ENCODE peak calls at places on chromosomes 11 and 22, in seven cellular contexts. One of them, this sample, is unnamed.

GRCh38 chr11:64638017-64638664 is 47.1 kb downstream of the SLC22A12 start:
- DNase-seq in GM10248: no peak
- DNase-seq in foreskin fibroblast: no peak
- DNase-seq in astrocyte of the spinal cord: no peak
- DNase-seq in tibial nerve: no peak
- DNase-seq in nephron progenitor cell: peak
- DNase-seq in sigmoid colon: peak
- DNase-seq in this sample: no peak

GRCh38 chr22:20141186-20142077 is 9.4 kb downstream of the CCDC188 start:
- DNase-seq in GM10248: no peak
- DNase-seq in foreskin fibroblast: peak
- DNase-seq in astrocyte of the spinal cord: peak
- DNase-seq in tibial nerve: no peak
- DNase-seq in sigmoid colon: no peak
- DNase-seq in nephron progenitor cell: no peak
- DNase-seq in this sample: no peak

GRCh38 chr22:31107206-31108118 is at the start of gene SELENOM:
- DNase-seq in GM10248: peak
- DNase-seq in foreskin fibroblast: peak
- DNase-seq in tibial nerve: peak
- DNase-seq in nephron progenitor cell: peak
- DNase-seq in sigmoid colon: peak
- DNase-seq in astrocyte of the spinal cord: peak
- DNase-seq in this sample: peak

GRCh38 chr11:10322830-10323792 is 18.2 kb downstream of the ADM start:
- DNase-seq in foreskin fibroblast: peak
- DNase-seq in nephron progenitor cell: no peak
- DNase-seq in GM10248: peak
- DNase-seq in sigmoid colon: peak
- DNase-seq in astrocyte of the spinal cord: peak
- DNase-seq in tibial nerve: no peak
- DNase-seq in this sample: peak

GRCh38 chr11:92550411-92550810 is 325.8 kb downstream of the FAT3 start:
- DNase-seq in foreskin fibroblast: no peak
- DNase-seq in GM10248: no peak
- DNase-seq in tibial nerve: no peak
- DNase-seq in nephron progenitor cell: no peak
- DNase-seq in sigmoid colon: no peak
- DNase-seq in astrocyte of the spinal cord: no peak
- DNase-seq in this sample: no peak

GRCh38 chr11:109799604-109800003 is 293.6 kb upstream of the ZC3H12C start:
- DNase-seq in foreskin fibroblast: no peak
- DNase-seq in GM10248: no peak
- DNase-seq in sigmoid colon: no peak
- DNase-seq in tibial nerve: no peak
- DNase-seq in nephron progenitor cell: no peak
- DNase-seq in astrocyte of the spinal cord: no peak
- DNase-seq in this sample: no peak

GRCh38 chr11:111069076-111069475 is 176.4 kb upstream of the POU2AF2 start:
- DNase-seq in astrocyte of the spinal cord: peak
- DNase-seq in sigmoid colon: no peak
- DNase-seq in nephron progenitor cell: no peak
- DNase-seq in GM10248: no peak
- DNase-seq in tibial nerve: no peak
- DNase-seq in foreskin fibroblast: peak
- DNase-seq in this sample: no peak

GRCh38 chr22:19689408-19689807 is 24.9 kb upstream of the SEPTIN5 start:
- DNase-seq in sigmoid colon: peak
- DNase-seq in GM10248: no peak
- DNase-seq in nephron progenitor cell: no peak
- DNase-seq in tibial nerve: no peak
- DNase-seq in foreskin fibroblast: no peak
- DNase-seq in astrocyte of the spinal cord: no peak
- DNase-seq in this sample: no peak

GRCh38 chr11:102168483-102168882 is 58.2 kb downstream of the YAP1 start:
- DNase-seq in tibial nerve: no peak
- DNase-seq in foreskin fibroblast: no peak
- DNase-seq in sigmoid colon: no peak
- DNase-seq in nephron progenitor cell: no peak
- DNase-seq in astrocyte of the spinal cord: no peak
- DNase-seq in GM10248: no peak
- DNase-seq in this sample: no peak

GRCh38 chr11:108958446-108959123 is 293.7 kb downstream of the DDX10 start:
- DNase-seq in sigmoid colon: no peak
- DNase-seq in nephron progenitor cell: no peak
- DNase-seq in foreskin fibroblast: peak
- DNase-seq in tibial nerve: no peak
- DNase-seq in GM10248: no peak
- DNase-seq in astrocyte of the spinal cord: peak
- DNase-seq in this sample: no peak

GRCh38 chr11:92314499-92314898 is 89.9 kb downstream of the FAT3 start:
- DNase-seq in GM10248: no peak
- DNase-seq in nephron progenitor cell: no peak
- DNase-seq in foreskin fibroblast: no peak
- DNase-seq in sigmoid colon: no peak
- DNase-seq in tibial nerve: no peak
- DNase-seq in astrocyte of the spinal cord: peak
- DNase-seq in this sample: no peak

GRCh38 chr11:3204141-3205015 is 14.2 kb downstream of the MRGPRG start:
- DNase-seq in tibial nerve: no peak
- DNase-seq in nephron progenitor cell: peak
- DNase-seq in GM10248: no peak
- DNase-seq in astrocyte of the spinal cord: no peak
- DNase-seq in foreskin fibroblast: no peak
- DNase-seq in sigmoid colon: peak
- DNase-seq in this sample: no peak

GRCh38 chr22:20672732-20673131 is 101.2 kb upstream of the SERPIND1 start:
- DNase-seq in sigmoid colon: no peak
- DNase-seq in tibial nerve: no peak
- DNase-seq in astrocyte of the spinal cord: no peak
- DNase-seq in GM10248: no peak
- DNase-seq in nephron progenitor cell: no peak
- DNase-seq in foreskin fibroblast: no peak
- DNase-seq in this sample: no peak

GRCh38 chr11:33575311-33575710 is 125.3 kb downstream of the C11orf91 start:
- DNase-seq in astrocyte of the spinal cord: no peak
- DNase-seq in GM10248: peak
- DNase-seq in nephron progenitor cell: no peak
- DNase-seq in foreskin fibroblast: no peak
- DNase-seq in sigmoid colon: no peak
- DNase-seq in tibial nerve: no peak
- DNase-seq in this sample: no peak

GRCh38 chr11:116225236-116225635 is 547.6 kb downstream of the BUD13 start:
- DNase-seq in astrocyte of the spinal cord: no peak
- DNase-seq in tibial nerve: no peak
- DNase-seq in sigmoid colon: no peak
- DNase-seq in GM10248: no peak
- DNase-seq in foreskin fibroblast: no peak
- DNase-seq in nephron progenitor cell: no peak
- DNase-seq in this sample: no peak

GRCh38 chr11:116226731-116227130 is 546.1 kb downstream of the BUD13 start:
- DNase-seq in sigmoid colon: no peak
- DNase-seq in astrocyte of the spinal cord: no peak
- DNase-seq in tibial nerve: no peak
- DNase-seq in foreskin fibroblast: no peak
- DNase-seq in GM10248: no peak
- DNase-seq in nephron progenitor cell: no peak
- DNase-seq in this sample: no peak

GRCh38 chr11:116224889-116225200 is 547.9 kb downstream of the BUD13 start:
- DNase-seq in GM10248: no peak
- DNase-seq in tibial nerve: no peak
- DNase-seq in nephron progenitor cell: no peak
- DNase-seq in astrocyte of the spinal cord: no peak
- DNase-seq in foreskin fibroblast: no peak
- DNase-seq in sigmoid colon: no peak
- DNase-seq in this sample: no peak

GRCh38 chr11:116225784-116226410 is 546.9 kb downstream of the BUD13 start:
- DNase-seq in nephron progenitor cell: no peak
- DNase-seq in astrocyte of the spinal cord: no peak
- DNase-seq in tibial nerve: no peak
- DNase-seq in foreskin fibroblast: no peak
- DNase-seq in GM10248: no peak
- DNase-seq in sigmoid colon: no peak
- DNase-seq in this sample: no peak

DNA sequence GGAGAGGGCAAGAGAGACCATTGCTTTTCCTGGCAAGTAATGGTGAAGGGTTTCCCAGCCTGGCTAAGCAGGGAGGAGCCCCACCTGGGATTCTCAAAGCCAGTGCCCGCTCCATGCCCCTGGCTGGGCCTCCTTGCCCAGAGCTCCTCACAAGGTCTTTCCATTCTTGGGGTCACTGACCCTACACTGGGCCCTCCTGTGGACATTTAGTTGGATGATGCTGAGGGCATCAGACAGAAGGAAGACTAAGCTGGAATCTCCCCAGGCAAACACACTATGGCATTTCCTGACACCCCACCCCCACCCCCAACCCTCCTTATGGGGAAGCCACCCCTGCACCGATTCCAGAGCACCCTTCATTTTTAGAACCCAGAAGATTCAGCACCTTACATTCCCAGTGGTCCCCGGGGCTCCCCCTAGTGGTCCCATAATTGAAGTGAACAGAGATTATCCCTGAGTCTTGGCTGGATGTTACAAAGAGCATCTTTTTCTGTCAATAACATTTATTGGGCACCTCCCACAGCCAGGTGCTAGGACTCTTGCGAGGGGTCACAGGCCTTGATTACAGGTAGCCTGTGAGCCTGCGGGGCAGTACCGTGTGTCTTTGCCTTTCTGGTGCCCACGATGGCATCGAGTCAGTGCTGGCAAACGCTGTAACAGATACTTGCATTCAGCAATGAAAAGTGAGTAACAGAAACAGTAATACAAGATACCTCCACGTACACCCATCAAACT is 548.5 kb downstream of the BUD13 start:
- DNase-seq in nephron progenitor cell: peak
- DNase-seq in tibial nerve: peak
- DNase-seq in foreskin fibroblast: no peak
- DNase-seq in astrocyte of the spinal cord: peak
- DNase-seq in sigmoid colon: no peak
- DNase-seq in GM10248: peak
- DNase-seq in this sample: peak
- TF ChIP-seq CTCF in nephron progenitor cell: peak
- TF ChIP-seq CTCF in tibial nerve: peak
- TF ChIP-seq CTCF in foreskin fibroblast: peak
- TF ChIP-seq CTCF in astrocyte of the spinal cord: peak
- TF ChIP-seq CTCF in sigmoid colon: peak
- TF ChIP-seq CTCF in GM10248: peak
- TF ChIP-seq CTCF in this sample: peak

GRCh38 chr11:62788991-62789390 is 1.8 kb downstream of the TMEM179B start:
- DNase-seq in sigmoid colon: no peak
- DNase-seq in foreskin fibroblast: no peak
- DNase-seq in GM10248: no peak
- DNase-seq in nephron progenitor cell: no peak
- DNase-seq in tibial nerve: no peak
- DNase-seq in astrocyte of the spinal cord: no peak
- DNase-seq in this sample: no peak

GRCh38 chr11:62792193-62792575 is 378 bp upstream of the TMEM223 start:
- DNase-seq in tibial nerve: no peak
- DNase-seq in astrocyte of the spinal cord: no peak
- DNase-seq in nephron progenitor cell: peak
- DNase-seq in GM10248: no peak
- DNase-seq in sigmoid colon: peak
- DNase-seq in foreskin fibroblast: no peak
- DNase-seq in this sample: no peak

GRCh38 chr11:62794201-62794775 is 2.5 kb upstream of the TMEM223 start:
- DNase-seq in foreskin fibroblast: no peak
- DNase-seq in astrocyte of the spinal cord: no peak
- DNase-seq in sigmoid colon: no peak
- DNase-seq in tibial nerve: no peak
- DNase-seq in GM10248: no peak
- DNase-seq in nephron progenitor cell: no peak
- DNase-seq in this sample: no peak

GRCh38 chr11:62789576-62789975 is 2.2 kb downstream of the TMEM223 start:
- DNase-seq in astrocyte of the spinal cord: no peak
- DNase-seq in foreskin fibroblast: no peak
- DNase-seq in nephron progenitor cell: no peak
- DNase-seq in sigmoid colon: no peak
- DNase-seq in tibial nerve: no peak
- DNase-seq in GM10248: no peak
- DNase-seq in this sample: no peak

DNA sequence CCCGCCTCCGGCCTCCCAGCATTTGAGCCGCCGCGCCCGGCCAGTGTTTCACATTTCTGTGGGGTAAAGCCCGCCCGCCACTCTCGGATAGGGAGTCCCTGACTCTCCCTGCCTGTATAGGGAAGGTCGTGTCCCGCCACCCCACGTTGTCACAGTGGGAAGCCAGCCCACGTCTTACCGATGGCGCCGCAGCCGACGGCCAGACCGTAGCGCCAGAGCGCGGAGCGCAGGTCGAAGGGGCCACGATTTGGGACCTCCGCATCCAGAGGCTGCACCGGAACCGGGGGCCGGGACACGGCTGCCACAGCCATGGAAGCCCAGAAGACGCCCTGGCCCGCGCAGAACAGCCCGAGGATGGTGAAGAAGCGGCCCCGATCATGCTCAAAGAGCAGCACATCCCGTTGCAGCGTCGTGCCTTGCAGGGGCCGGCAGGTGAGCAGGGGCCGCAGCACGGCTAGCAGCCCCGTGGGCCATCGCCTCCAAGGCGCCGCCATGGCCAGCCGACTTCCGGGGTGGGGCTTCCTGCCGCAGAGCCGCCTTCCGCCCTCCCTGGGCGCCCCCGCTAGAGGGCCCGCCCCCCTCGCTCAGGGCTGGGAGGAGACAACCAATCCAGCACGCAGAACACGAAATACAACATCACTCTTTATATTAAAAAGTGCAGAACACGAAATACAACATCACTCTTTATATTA is at the start of gene TMEM223:
- DNase-seq in astrocyte of the spinal cord: peak
- DNase-seq in nephron progenitor cell: peak
- DNase-seq in sigmoid colon: peak
- DNase-seq in tibial nerve: peak
- DNase-seq in GM10248: peak
- DNase-seq in foreskin fibroblast: peak
- DNase-seq in this sample: peak
- TF ChIP-seq CTCF in astrocyte of the spinal cord: no peak
- TF ChIP-seq CTCF in nephron progenitor cell: no peak
- TF ChIP-seq CTCF in sigmoid colon: no peak
- TF ChIP-seq CTCF in tibial nerve: no peak
- TF ChIP-seq CTCF in GM10248: no peak
- TF ChIP-seq CTCF in foreskin fibroblast: no peak
- TF ChIP-seq CTCF in this sample: no peak

DNA sequence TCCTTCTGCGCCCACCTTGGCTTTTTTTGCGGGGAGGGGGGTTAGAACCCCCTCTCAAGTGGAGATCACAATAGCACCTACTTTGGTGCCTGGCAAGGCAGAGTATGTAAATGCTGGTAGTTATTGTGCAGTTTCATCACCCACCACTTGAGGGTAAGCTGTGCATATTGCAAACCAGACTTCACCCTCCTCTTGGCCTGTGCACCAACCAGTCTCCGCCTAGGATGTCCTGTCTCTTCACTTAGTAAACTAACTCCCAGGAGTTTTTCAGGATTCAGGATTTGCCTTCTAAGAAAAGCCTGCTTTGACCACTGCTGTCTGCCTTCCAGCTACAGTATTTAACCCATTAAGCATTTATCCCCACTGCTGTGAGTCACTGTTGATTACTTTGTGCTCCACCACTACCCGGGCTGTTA is 2.0 kb upstream of the UBXN1 start:
- DNase-seq in sigmoid colon: peak
- DNase-seq in foreskin fibroblast: peak
- DNase-seq in astrocyte of the spinal cord: peak
- DNase-seq in nephron progenitor cell: no peak
- DNase-seq in tibial nerve: no peak
- DNase-seq in GM10248: peak
- DNase-seq in this sample: peak
- TF ChIP-seq CTCF in sigmoid colon: peak
- TF ChIP-seq CTCF in foreskin fibroblast: peak
- TF ChIP-seq CTCF in astrocyte of the spinal cord: peak
- TF ChIP-seq CTCF in nephron progenitor cell: peak
- TF ChIP-seq CTCF in tibial nerve: peak
- TF ChIP-seq CTCF in GM10248: peak
- TF ChIP-seq CTCF in this sample: peak

GRCh38 chr11:69366591-69366990 is 72.6 kb downstream of the MYEOV start:
- DNase-seq in GM10248: no peak
- DNase-seq in tibial nerve: no peak
- DNase-seq in astrocyte of the spinal cord: no peak
- DNase-seq in sigmoid colon: no peak
- DNase-seq in foreskin fibroblast: no peak
- DNase-seq in nephron progenitor cell: no peak
- DNase-seq in this sample: no peak
- TF ChIP-seq CTCF in GM10248: no peak
- TF ChIP-seq CTCF in tibial nerve: no peak
- TF ChIP-seq CTCF in astrocyte of the spinal cord: no peak
- TF ChIP-seq CTCF in sigmoid colon: no peak
- TF ChIP-seq CTCF in foreskin fibroblast: no peak
- TF ChIP-seq CTCF in nephron progenitor cell: no peak
- TF ChIP-seq CTCF in this sample: no peak

This sample was measured in GM13976.